ENCODE peak calls at places on chromosomes 2 and 18, in five cellular contexts. C, T, M, W and Z are unnamed samples.

GRCh38 chr18:28494151-28494550 is 317.2 kb upstream of the CDH2 start:
- DNase-seq in W (no peak), T (no peak), M (no peak), C (no peak), Z (no peak)

GRCh38 chr2:171319164-171319810 is 114.5 kb downstream of the METTL8 start:
- DNase-seq in W (peak; percentile 98), C (no peak), M (peak; percentile 38), T (no peak), Z (peak; percentile 84)

GRCh38 chr2:7992612-7993596 is 689.0 kb upstream of the ID2 start:
- DNase-seq in W (no peak), M (no peak), T (no peak), C (no peak), Z (no peak)

GRCh38 chr18:67766930-67767329 is 250.4 kb upstream of the DSEL start:
- DNase-seq in M (no peak), W (peak; percentile 5), T (no peak), C (no peak), Z (no peak)

GRCh38 chr2:151614159-151614558 is 120.1 kb downstream of the NEB start:
- DNase-seq in C (no peak), T (no peak), M (no peak), W (no peak), Z (no peak)

GRCh38 chr2:232435805-232436204 is 20.1 kb upstream of the ALPI start:
- DNase-seq in M (no peak), T (no peak), C (no peak), W (no peak), Z (no peak)

GRCh38 chr2:9984861-9985480 is 33.5 kb downstream of the GRHL1 start:
- DNase-seq in T (no peak), M (no peak), W (no peak), C (no peak), Z (no peak)

GRCh38 chr2:39525636-39526412 is 88.7 kb upstream of the MAP4K3 start:
- DNase-seq in C (peak; percentile 79), T (no peak), M (no peak), W (no peak), Z (no peak)

GRCh38 chr2:25690058-25690457 is 16.7 kb upstream of the DTNB start:
- DNase-seq in M (no peak), C (peak; percentile 79), W (no peak), T (no peak), Z (no peak)

GRCh38 chr18:64747803-64748202 is 598.9 kb upstream of the LINC00305 start:
- DNase-seq in T (no peak), W (no peak), C (no peak), M (no peak), Z (peak; percentile 57)

DNA sequence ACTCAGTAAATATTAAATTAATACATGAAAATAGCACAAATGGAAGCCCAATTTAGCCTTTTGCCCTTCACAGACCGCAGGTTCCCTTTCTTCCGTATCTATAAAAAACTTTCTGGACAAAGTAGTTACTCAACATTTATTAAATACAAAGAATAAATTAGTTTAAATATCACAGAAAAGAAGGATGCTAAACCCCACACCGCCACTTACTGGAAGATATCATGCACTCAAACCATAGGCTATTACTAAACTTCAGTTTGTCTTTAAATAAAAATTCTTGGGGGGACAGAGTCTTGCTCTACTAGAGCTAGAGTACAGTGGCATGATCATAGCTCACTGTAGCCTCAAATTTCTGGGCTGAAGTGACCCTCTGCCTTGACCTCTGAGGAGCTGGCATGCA is 120.7 kb upstream of the FHL2 start:
- DNase-seq in W (no peak), C (no peak), M (no peak), T (no peak), Z (no peak)
- TF ChIP-seq CREB1 in W (no peak), C (no peak), M (no peak), T (no peak), Z (no peak)

DNA sequence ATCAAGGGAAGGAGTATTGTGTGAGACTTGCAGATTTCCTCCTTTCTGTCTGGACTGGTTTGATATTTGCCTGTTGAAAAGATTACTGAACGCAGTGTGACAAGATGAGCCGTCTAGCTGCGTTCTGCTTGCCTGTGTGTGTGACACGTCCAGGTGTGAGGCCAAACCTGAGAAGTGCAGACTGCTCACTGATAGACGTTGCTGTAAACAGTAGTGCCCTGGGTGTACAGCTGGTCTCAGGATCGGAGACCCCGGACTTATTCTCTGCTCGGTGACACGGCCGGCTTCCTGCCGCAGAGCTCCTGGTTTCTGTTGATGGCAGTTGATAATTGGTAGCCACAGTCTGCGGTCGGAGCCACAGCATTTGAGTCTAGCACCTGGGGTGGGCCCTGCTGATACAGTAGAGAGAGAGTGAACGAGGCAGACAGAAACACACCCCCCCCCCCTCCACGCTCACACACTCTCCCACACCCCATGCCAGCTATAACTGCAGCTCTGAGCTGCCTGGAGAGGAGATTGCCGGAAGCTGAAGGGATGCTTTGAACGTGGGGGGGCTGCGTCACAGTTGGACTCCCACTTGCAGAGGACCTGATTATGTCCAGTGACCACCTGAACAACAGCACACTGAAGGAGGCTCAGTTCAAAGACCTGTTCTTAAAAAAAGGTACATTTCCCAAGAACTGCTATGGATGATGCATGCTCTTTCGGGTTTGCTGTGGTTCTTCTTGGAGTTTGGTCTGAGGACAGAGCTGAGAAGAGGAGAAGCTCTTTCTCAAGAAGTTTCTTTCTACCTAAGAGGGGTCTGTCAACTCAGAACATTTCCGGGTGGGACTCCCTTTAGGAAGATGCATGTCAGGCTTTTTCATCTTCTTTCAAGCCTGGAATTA is 114.0 kb downstream of the FAM210A start:
- DNase-seq in M (no peak), W (peak; percentile 94), C (no peak), T (no peak), Z (no peak)
- H2AFZ ChIP-seq in M (peak overlapping the region; percentile 35), W (peak overlapping the region; percentile 32), C (no peak overlapping the region), T (no peak overlapping the region), Z (peak overlapping the region; percentile 96)

GRCh38 chr2:56749152-56749752 is 565.5 kb downstream of the CCDC85A start:
- DNase-seq in C (peak; percentile 18), M (no peak), W (no peak), T (no peak), Z (peak; percentile 52)
- TF ChIP-seq CREB1 in C (no peak), M (no peak), W (no peak), T (no peak), Z (no peak)

DNA sequence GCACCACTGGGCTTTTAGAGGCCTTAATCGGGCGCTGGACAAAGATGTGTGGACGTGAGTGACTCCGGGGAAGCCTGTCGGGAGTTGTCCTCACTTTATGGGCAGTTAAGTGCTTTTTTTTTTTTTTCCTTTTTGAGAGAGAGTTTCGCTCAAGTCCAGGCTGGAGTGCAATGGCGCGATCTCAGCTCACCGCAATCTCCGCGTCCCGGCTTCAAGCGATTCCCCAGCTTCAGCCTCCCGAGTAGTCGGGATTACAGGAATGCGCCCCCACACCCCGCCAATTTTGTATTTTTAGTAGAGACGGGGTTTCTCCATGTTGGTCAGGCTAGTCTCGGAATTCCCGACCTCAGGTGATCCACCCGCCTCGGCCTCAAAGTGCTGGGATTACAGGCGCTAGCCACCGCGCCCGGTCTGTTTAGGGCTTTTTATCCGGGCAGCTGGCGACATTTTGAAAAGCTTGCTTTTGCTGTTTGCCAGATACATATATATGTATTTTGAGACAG is 1.5 kb downstream of the MSH6 start:
- DNase-seq in M (no peak), T (no peak), W (no peak), C (no peak), Z (peak; percentile 48)
- H2AFZ ChIP-seq in M (no peak overlapping the region), T (peak overlapping the region; percentile 74), W (no peak overlapping the region), C (no peak overlapping the region), Z (no peak overlapping the region)

DNA sequence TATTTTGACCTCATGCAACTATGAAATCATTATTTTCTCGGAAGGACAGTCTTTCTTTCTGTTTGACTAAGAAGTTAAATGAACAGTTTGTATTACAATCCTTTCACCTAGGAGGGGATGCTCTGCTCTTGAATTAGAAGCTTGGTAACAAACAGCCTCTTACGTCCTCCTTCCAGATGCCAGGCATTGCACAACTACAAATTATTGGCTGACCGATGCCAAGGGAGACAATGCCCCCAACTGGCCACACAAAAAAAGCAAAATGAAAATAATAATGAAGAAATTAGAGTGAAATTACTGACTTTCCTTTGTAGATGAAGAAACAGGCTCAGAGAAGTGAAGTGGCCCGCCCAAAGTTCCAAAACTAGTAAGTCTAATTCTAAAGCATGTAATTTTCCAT is 177.9 kb downstream of the CYRIA start:
- DNase-seq in C (peak; percentile 34), M (no peak), T (no peak), W (no peak), Z (peak; percentile 39)
- TF ChIP-seq CREB1 in C (no peak), M (no peak), T (no peak), W (no peak), Z (no peak)

GRCh38 chr18:54879691-54880090 is 51.4 kb downstream of the RAB27B start:
- DNase-seq in W (no peak), T (no peak), M (no peak), C (no peak), Z (no peak)
- H2AFZ ChIP-seq in W (no peak overlapping the region), T (no peak overlapping the region), M (no peak overlapping the region), C (no peak overlapping the region), Z (no peak overlapping the region)

DNA sequence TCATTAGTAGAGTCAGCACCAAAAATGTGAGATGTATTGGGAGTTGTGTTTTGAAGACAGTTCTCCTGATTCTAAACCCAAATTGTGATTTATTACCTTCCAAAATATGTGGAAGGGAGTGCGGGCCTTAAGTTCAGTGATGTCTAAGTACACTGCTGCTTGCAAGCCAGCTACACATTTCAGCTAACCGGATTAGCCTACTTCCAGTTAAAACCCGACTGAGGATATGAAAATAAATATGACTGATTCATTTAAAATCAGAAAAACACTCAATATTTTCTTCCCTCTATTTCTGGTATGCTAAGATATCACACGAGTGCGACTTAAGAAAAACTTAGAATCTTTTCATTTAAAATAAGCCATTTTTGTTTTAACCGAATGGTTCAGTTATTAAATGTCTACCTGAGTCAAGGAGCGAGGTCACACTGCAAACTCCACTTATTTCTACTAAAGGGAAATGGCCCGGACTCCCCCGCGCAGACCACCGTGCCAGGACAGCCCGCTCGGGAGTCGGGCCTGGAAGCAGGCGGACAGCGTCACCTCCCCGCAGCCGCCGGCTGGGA is 811 bp downstream of the FHL2 start:
- DNase-seq in C (no peak), T (no peak), W (no peak), M (no peak), Z (no peak)
- TF ChIP-seq CREB1 in C (no peak), T (no peak), W (no peak), M (no peak), Z (no peak)